ENCODE peak calls at places on chromosomes 1 and 21, in eight cellular contexts. Y is GM23248; X is thoracic aorta; J is fibroblast of lung; A is effector memory CD4-positive, alpha-beta T cell; F is hepatocyte; E is adrenal gland; L is cardiac muscle cell. Q is an unnamed sample.

GRCh38 chr1:218464871-218465270 is 119.7 kb downstream of the TGFB2 start:
- DNase-seq in Y (peak; percentile 73), X (no peak), J (no peak), A (no peak), F (no peak), E (no peak), L (no peak), Q (no peak)

GRCh38 chr21:45228656-45229240 is 58.9 kb downstream of the POFUT2 start:
- DNase-seq in Y (peak; percentile 31), X (no peak), J (no peak), A (no peak), F (no peak), E (no peak), L (no peak), Q (no peak)

GRCh38 chr1:12228979-12229378 is 851 bp upstream of the VPS13D start:
- DNase-seq in Y (no peak), X (no peak), J (no peak), A (no peak), F (no peak), E (no peak), L (no peak), Q (no peak)

GRCh38 chr1:65495137-65495536 is 74.7 kb downstream of the LEPR start:
- DNase-seq in Y (peak; percentile 18), X (no peak), J (no peak), A (no peak), F (no peak), E (no peak), L (peak; percentile 21), Q (no peak)

GRCh38 chr1:86466986-86467385 is 1.7 kb upstream of the CLCA1 start:
- DNase-seq in Y (peak; percentile 64), X (no peak), J (no peak), A (no peak), F (no peak), E (no peak), L (no peak), Q (peak; percentile 8)

GRCh38 chr1:246724725-246725095 is 501 bp downstream of the SCCPDH start:
- DNase-seq in Y (peak; percentile 76), X (no peak), J (peak; percentile 57), A (no peak), F (peak; percentile 57), E (peak; percentile 24), L (peak; percentile 36), Q (no peak)

GRCh38 chr21:45142469-45142868 is 68.1 kb downstream of the ADARB1 start:
- DNase-seq in Y (peak; percentile 86), X (no peak), J (peak; percentile 81), A (no peak), F (no peak), E (peak; percentile 77), L (peak; percentile 72), Q (no peak)

GRCh38 chr1:229171934-229172333 is 99.0 kb upstream of the RAB4A start:
- DNase-seq in Y (no peak), X (no peak), J (no peak), A (no peak), F (no peak), E (no peak), L (no peak), Q (no peak)

GRCh38 chr1:230167419-230167852 is 100.4 kb downstream of the GALNT2 start:
- DNase-seq in Y (peak; percentile 63), X (no peak), J (peak; percentile 68), A (peak; percentile 6), F (no peak), E (no peak), L (peak; percentile 64), Q (no peak)

GRCh38 chr1:234776256-234776874 is 166.4 kb upstream of the IRF2BP2 start:
- DNase-seq in Y (no peak), X (no peak), J (no peak), A (no peak), F (no peak), E (no peak), L (no peak), Q (no peak)

GRCh38 chr1:235990376-235990795 is 74.5 kb downstream of the NID1 start:
- DNase-seq in Y (peak; percentile 77), X (no peak), J (peak; percentile 37), A (no peak), F (no peak), E (no peak), L (peak; percentile 96), Q (no peak)

GRCh38 chr1:52002038-52002917 is 11.8 kb upstream of the RAB3B start:
- DNase-seq in Y (peak; percentile 88), X (peak; percentile 12), J (peak; percentile 93), A (no peak), F (peak; percentile 95), E (peak; percentile 70), L (peak; percentile 94), Q (peak; percentile 40)

GRCh38 chr21:45974073-45975016 is 7.2 kb upstream of the COL6A1 start:
- DNase-seq in Y (peak; percentile 84), X (no peak), J (peak; percentile 84), A (no peak), F (peak; percentile 64), E (no peak), L (peak; percentile 75), Q (no peak)

GRCh38 chr21:43752758-43753438 is 23.2 kb downstream of the CSTB start:
- DNase-seq in Y (no peak), X (no peak), J (peak; percentile 36), A (no peak), F (no peak), E (no peak), L (no peak), Q (no peak)

GRCh38 chr1:8027748-8028631 is 1.9 kb upstream of the ERRFI1 start:
- DNase-seq in Y (peak; percentile 89), X (no peak), J (peak; percentile 88), A (no peak), F (no peak), E (no peak), L (peak; percentile 89), Q (no peak)

GRCh38 chr1:78673120-78673519 is 23.5 kb downstream of the IFI44 start:
- DNase-seq in Y (no peak), X (no peak), J (no peak), A (no peak), F (peak; percentile 21), E (no peak), L (no peak), Q (no peak)

GRCh38 chr21:32726742-32727477 is 903 bp downstream of the SYNJ1 start:
- DNase-seq in Y (peak; percentile 54), X (peak; percentile 4), J (peak; percentile 20), A (no peak), F (peak; percentile 46), E (peak; percentile 43), L (peak; percentile 28), Q (no peak)

GRCh38 chr1:28751315-28752056 is 14.7 kb downstream of the YTHDF2 start:
- DNase-seq in Y (peak; percentile 79), X (no peak), J (peak; percentile 39), A (no peak), F (no peak), E (no peak), L (peak; percentile 68), Q (no peak)

GRCh38 chr21:45995686-45996179 is 14.2 kb downstream of the COL6A1 start:
- DNase-seq in Y (peak; percentile 54), X (peak; percentile 1), J (no peak), A (no peak), F (peak; percentile 52), E (no peak), L (no peak), Q (no peak)

GRCh38 chr1:209648931-209649776 is 3.1 kb downstream of the LAMB3 start:
- DNase-seq in Y (peak; percentile 92), X (no peak), J (peak; percentile 97), A (no peak), F (peak; percentile 70), E (peak; percentile 82), L (peak; percentile 92), Q (no peak)
- H3K4me1 ChIP-seq in Y (peaks cover 34% of the 10 kb centered on the region), X (peaks cover 53% of the 10 kb centered on the region), J (peaks cover 43% of the 10 kb centered on the region), A (peaks cover 11% of the 10 kb centered on the region), F (peaks cover 37% of the 10 kb centered on the region), E (peaks cover 55% of the 10 kb centered on the region), L (peaks cover 24% of the 10 kb centered on the region), Q (peaks cover 56% of the 10 kb centered on the region)

DNA sequence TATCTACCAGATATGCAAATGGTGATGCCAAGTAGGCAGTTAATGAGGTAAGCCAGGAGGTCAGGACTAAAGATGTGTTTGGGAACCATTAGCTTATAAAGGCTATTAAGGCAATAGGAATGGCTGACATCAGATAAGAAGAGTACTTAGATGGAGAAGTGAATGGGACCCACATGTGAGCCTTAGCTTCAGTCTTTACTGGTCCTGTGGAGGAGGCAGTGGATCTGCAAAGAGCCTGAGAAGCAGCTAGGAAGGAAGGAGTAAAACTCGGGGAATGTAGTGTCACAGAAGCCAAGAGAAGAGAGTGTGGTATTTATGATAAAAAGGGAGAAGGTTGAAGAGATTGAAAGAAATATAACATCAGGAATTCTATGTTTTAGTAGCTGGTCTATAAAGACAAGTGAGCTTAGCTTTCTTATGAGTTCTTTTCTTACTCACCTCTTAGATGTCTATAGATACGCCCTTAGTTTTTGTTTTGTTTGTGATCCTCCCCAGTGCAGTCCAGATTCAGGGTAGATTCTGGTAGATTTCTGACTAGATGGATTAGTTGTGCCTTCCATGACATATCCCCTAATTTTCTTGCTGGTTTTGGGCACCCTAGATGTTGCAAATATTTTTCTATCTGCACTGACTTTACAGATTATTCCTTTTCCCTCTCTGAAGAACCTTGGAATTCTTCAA is 39.4 kb downstream of the SLAMF6 start:
- DNase-seq in Y (no peak), X (no peak), J (no peak), A (no peak), F (no peak), E (no peak), L (no peak), Q (no peak)
- H3K9me3 ChIP-seq in Y (no peaks in the 10 kb centered on the region), X (no peaks in the 10 kb centered on the region), J (no peaks in the 10 kb centered on the region), A (no peaks in the 10 kb centered on the region), F (no peaks in the 10 kb centered on the region), E (no peaks in the 10 kb centered on the region), L (no peaks in the 10 kb centered on the region), Q (no peaks in the 10 kb centered on the region)

DNA sequence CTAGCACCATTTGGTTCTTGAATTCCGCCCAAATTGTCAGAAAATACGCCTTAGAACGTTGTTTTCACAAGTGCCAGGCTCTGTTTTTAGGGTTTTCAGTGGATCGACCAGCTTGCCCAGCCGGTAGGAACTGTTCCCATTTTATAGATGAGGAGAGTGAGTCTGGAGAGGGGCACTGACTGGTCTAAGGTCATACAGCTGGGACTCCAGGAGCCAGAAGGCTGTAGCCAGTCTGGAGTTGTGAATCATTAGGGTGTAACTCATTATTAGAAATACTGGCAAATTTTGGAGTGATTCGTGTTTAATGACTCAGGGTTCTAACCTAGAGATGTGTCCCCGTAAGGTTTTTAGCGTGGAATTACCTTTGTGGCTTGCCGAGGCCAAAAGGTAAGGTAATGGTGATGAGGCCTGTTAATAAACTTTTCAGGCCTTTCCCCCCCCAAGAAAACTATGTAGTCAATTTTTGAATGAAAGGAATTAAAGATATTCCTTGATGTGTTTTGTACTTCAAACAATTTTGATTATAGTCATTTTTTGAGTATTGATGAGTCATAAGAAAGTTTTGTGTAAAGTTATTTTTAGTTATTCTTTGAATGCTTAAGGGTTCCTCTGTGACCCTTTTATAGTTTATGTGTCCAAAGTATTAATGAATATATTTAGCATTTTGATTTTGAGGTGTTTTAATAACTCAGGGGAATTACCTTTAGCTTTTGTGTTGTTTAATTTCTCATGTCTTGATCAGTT is 2.1 kb downstream of the DYRK1A start:
- DNase-seq in Y (peak; percentile 88), X (no peak), J (peak; percentile 36), A (no peak), F (peak; percentile 19), E (peak; percentile 37), L (peak; percentile 28), Q (no peak)
- H3K4me1 ChIP-seq in Y (peaks cover 42% of the 10 kb centered on the region), X (peaks cover 64% of the 10 kb centered on the region), J (no peaks in the 10 kb centered on the region), A (peaks cover 35% of the 10 kb centered on the region), F (peaks cover 33% of the 10 kb centered on the region), E (peaks cover 38% of the 10 kb centered on the region), L (peaks cover 24% of the 10 kb centered on the region), Q (peaks cover 49% of the 10 kb centered on the region)

DNA sequence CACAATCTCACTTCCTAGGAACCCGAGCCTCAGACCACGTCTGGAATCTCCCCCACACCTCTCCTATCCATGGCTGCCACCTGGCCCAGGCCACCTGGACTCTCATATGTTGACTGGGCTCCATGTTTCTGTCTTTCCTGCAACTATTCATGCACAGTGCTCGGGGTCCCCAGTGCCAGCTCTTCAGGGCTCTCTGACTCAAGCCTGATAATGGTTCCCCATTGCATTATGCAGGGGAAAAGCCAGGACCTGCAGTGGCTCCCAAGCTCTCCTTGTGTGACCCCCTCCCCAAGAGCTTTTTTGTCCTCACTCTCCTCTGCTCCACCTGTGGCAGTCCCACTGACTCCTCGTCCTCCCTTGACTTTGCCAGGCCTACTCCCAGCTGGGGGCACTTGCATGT is 417.6 kb downstream of the NPHP4 start:
- DNase-seq in Y (no peak), X (no peak), J (no peak), A (no peak), F (no peak), E (no peak), L (no peak), Q (no peak)
- H3K9me3 ChIP-seq in Y (no peaks in the 10 kb centered on the region), X (no peaks in the 10 kb centered on the region), J (no peaks in the 10 kb centered on the region), A (no peaks in the 10 kb centered on the region), F (no peaks in the 10 kb centered on the region), E (no peaks in the 10 kb centered on the region), L (no peaks in the 10 kb centered on the region), Q (peaks cover 4% of the 10 kb centered on the region)